ENCODE peak calls at places on chromosome 19, in four cellular contexts. Y is CD8-positive, alpha-beta memory T cell; Z is aorta; L is spleen. F is an unnamed sample. For H3K4me1, the result is how much of the 10 kb centered on the place peaks cover.

GRCh38 chr19:7787141-7787540 is 24.1 kb downstream of the CLEC4M start:
- DNase-seq in Y (no peak), Z (no peak), L (peak), F (no peak)

GRCh38 chr19:34667349-34668076 is 9.4 kb downstream of the SCGB2B2 start:
- DNase-seq in Y (no peak), Z (peak), L (no peak), F (no peak)

GRCh38 chr19:928471-929259 is 2.8 kb downstream of the ARID3A start:
- DNase-seq in Y (no peak), Z (no peak), L (no peak), F (no peak)

GRCh38 chr19:45508931-45509691 is 1.8 kb downstream of the VASP start:
- DNase-seq in Y (peak), Z (peak), L (peak), F (no peak)

GRCh38 chr19:5154129-5154798 is 185.4 kb downstream of the KDM4B start:
- DNase-seq in Y (no peak), Z (peak), L (peak), F (no peak)

GRCh38 chr19:30167976-30168635 is 204.1 kb upstream of the ZNF536 start:
- DNase-seq in Y (no peak), Z (no peak), L (no peak), F (no peak)

GRCh38 chr19:46299695-46300094 is 2.9 kb downstream of the HIF3A start:
- DNase-seq in Y (no peak), Z (no peak), L (no peak), F (no peak)

GRCh38 chr19:30402790-30403189 is 30.6 kb downstream of the ZNF536 start:
- DNase-seq in Y (no peak), Z (no peak), L (no peak), F (no peak)

GRCh38 chr19:14004619-14005380 is 1.3 kb downstream of the RFX1 start:
- DNase-seq in Y (no peak), Z (peak), L (peak), F (no peak)

GRCh38 chr19:16160943-16161560 is 12.3 kb downstream of the CIB3 start:
- DNase-seq in Y (no peak), Z (no peak), L (no peak), F (no peak)

GRCh38 chr19:14310055-14310454 is 71.2 kb upstream of the ADGRE5 start:
- DNase-seq in Y (no peak), Z (no peak), L (no peak), F (no peak)

GRCh38 chr19:32767951-32768679 is 48.5 kb downstream of the TDRD12 start:
- DNase-seq in Y (no peak), Z (no peak), L (no peak), F (no peak)

GRCh38 chr19:38355728-38356725 is 18.3 kb upstream of the PSMD8 start:
- DNase-seq in Y (no peak), Z (no peak), L (no peak), F (no peak)

GRCh38 chr19:41537789-41538188 is 38.2 kb upstream of the CEACAM21 start:
- DNase-seq in Y (no peak), Z (no peak), L (no peak), F (peak)

GRCh38 chr19:47610546-47610894 is 1.6 kb downstream of the BICRA start:
- DNase-seq in Y (no peak), Z (no peak), L (no peak), F (no peak)
- H3K27ac ChIP-seq in Y (peak), Z (no peak), L (peak), F (peak)

GRCh38 chr19:55373993-55374757 is 2.5 kb upstream of the TMEM190 start:
- DNase-seq in Y (no peak), Z (no peak), L (no peak), F (no peak)
- H3K4me1 ChIP-seq in Y (under half), Z (under half), L (under half), F (under half)

GRCh38 chr19:10604460-10604980 is 17.4 kb upstream of the AP1M2 start:
- DNase-seq in Y (no peak), Z (no peak), L (peak), F (no peak)
- H3K4me3 ChIP-seq in Y (peak), Z (no peak), L (peak), F (peak)

DNA sequence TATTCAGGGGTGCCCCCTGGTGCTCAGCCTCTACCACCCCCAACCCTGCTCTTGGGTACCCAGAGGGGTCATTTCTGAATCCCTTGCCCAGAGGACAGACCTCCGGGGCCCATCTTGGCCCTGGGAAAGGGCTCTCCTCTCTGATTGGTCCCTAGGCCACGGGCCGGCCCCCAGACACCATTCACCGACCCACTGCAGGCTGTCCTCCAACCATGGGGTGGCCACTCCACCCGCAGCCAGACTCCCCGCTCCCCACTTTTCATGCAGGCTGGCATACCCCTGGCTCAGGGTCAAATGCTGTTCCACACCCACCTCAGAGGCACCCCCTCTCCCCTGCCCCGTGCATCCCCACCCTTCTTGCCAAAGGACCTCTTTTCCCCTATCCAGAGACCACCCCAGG is 14.8 kb downstream of the SMIM24 start:
- DNase-seq in Y (no peak), Z (peak), L (no peak), F (no peak)
- H3K27ac ChIP-seq in Y (no peak), Z (no peak), L (peak), F (no peak)

DNA sequence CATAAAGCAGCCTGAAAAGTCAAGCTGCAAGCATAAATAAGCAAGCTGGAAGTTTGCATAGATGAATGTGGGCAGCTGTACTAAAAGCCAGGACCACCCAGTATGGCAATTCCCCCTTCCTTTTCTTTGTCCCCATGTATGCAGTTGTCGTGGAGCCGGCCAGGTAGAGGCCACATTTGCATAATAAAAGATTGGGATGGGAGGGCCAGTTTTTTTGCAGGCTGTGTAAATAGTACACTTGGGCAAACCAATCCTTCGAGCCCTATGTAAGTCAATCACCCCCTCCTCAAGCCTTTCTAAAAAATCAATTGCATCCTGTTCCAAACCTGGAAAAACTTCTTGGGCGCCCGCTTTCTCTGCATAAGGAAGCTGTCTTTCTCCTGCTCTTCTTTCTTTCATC is 13.1 kb upstream of the ZNF99 start:
- DNase-seq in Y (no peak), Z (no peak), L (no peak), F (no peak)
- H3K4me1 ChIP-seq in Y (under half), Z (under half), L (under half), F (under half)

DNA sequence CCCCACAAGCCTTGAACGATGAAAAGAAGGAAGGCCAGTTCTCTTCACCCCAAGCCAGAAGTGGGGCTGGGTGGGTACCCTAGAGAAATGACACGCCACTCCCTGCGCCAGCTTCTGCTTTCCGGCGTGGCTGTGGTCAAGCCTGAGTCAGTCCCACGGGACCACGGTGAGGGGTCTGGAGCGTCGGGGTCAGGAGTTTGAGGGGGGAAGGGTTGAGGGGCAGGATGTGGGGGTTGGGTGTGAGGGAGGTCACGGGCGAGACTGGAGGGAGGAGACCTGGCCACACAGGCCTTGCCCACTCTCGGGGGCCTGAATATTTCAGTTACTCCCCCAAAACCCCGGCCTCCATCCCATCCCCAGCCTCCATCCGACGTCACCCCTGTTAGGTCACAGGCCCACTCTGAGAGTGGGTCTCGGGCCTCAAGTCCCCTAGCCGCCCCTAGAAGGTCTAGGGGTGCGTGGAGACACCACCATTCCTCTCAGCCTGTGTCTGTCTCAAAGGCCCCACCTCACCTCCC is 500 bp upstream of the IFI30 start:
- DNase-seq in Y (no peak), Z (peak), L (peak), F (no peak)
- H3K4me3 ChIP-seq in Y (peak), Z (no peak), L (peak), F (no peak)

DNA sequence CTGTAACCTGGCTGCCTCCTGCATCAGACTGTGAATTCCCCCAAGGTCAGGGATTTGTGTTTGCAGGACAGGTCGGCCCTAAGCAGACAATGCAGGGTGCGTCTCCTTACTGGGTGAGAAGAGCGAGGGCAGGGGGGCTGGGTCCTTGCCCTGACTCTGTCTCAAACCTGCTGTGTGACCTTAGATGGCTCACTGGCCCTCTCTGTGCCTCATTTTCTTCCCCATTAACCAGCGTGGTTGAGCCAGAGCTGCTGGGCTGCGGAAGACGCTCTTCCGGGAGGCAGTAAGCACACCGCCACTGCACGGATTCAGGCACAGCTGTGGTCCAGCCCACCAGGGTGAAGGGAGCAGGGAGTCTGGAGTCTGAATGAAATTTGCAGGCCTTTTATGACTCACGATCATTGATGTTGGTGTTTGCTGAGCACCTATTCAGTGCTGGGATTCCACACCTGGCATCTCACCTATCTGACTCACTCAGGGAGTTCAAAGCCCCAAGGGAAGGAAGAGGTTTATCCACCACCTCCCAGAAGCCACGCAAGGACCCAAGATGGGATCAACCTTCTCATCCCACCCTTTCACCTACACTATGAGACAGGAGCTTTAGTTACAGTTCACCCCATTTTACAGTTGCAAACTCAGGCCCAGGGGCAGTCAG is 2.5 kb downstream of the AKT1S1 start:
- DNase-seq in Y (no peak), Z (no peak), L (no peak), F (no peak)
- H3K27ac ChIP-seq in Y (no peak), Z (no peak), L (peak), F (no peak)